ENCODE peak calls at places on chromosome X, in four cellular contexts. One of them, this sample, is unnamed.

GRCh38 chrX:10240918-10241317 is 84.1 kb downstream of the CLCN4 start:
- DNase-seq in GM12878: no peak
- DNase-seq in H1: no peak
- DNase-seq in HepG2: no peak
- DNase-seq in this sample: no peak

GRCh38 chrX:15405846-15406245 is 21.6 kb upstream of the VEGFD start:
- DNase-seq in HepG2: no peak
- DNase-seq in H1: no peak
- DNase-seq in GM12878: no peak
- DNase-seq in this sample: no peak

GRCh38 chrX:65581661-65582339 is 47.2 kb upstream of the LAS1L start:
- DNase-seq in HepG2: peak
- DNase-seq in H1: peak
- DNase-seq in GM12878: no peak
- DNase-seq in this sample: peak

GRCh38 chrX:68909945-68910344 is 81.1 kb downstream of the EFNB1 start:
- DNase-seq in GM12878: no peak
- DNase-seq in HepG2: no peak
- DNase-seq in H1: no peak
- DNase-seq in this sample: no peak

GRCh38 chrX:127943570-127943969 is 108.6 kb downstream of the ACTRT1 start:
- DNase-seq in GM12878: no peak
- DNase-seq in H1: no peak
- DNase-seq in HepG2: no peak
- DNase-seq in this sample: peak

GRCh38 chrX:23844502-23845138 is 61.6 kb downstream of the SAT1 start:
- DNase-seq in H1: no peak
- DNase-seq in GM12878: no peak
- DNase-seq in HepG2: peak
- DNase-seq in this sample: no peak

GRCh38 chrX:72312311-72312940 is 6.7 kb upstream of the CITED1 start:
- DNase-seq in HepG2: no peak
- DNase-seq in GM12878: no peak
- DNase-seq in H1: no peak
- DNase-seq in this sample: no peak

GRCh38 chrX:10755477-10756334 is 135.3 kb upstream of the MID1 start:
- DNase-seq in H1: peak
- DNase-seq in GM12878: no peak
- DNase-seq in HepG2: no peak
- DNase-seq in this sample: peak

GRCh38 chrX:26848511-26848910 is 614.6 kb downstream of the PPP4R3C start:
- DNase-seq in H1: no peak
- DNase-seq in GM12878: no peak
- DNase-seq in HepG2: no peak
- DNase-seq in this sample: no peak

GRCh38 chrX:26851981-26852380 is 611.2 kb downstream of the PPP4R3C start:
- DNase-seq in HepG2: peak
- DNase-seq in H1: no peak
- DNase-seq in GM12878: no peak
- DNase-seq in this sample: peak
- TF ChIP-seq SUZ12 in HepG2: no peak
- TF ChIP-seq SUZ12 in H1: no peak
- TF ChIP-seq SUZ12 in GM12878: no peak
- TF ChIP-seq SUZ12 in this sample: no peak

GRCh38 chrX:101383679-101384078 is 2.3 kb downstream of the BTK start:
- DNase-seq in H1: no peak
- DNase-seq in GM12878: peak
- DNase-seq in HepG2: no peak
- DNase-seq in this sample: no peak
- H3K9ac ChIP-seq in H1: no peak
- H3K9ac ChIP-seq in GM12878: peak
- H3K9ac ChIP-seq in HepG2: no peak
- H3K9ac ChIP-seq in this sample: no peak

DNA sequence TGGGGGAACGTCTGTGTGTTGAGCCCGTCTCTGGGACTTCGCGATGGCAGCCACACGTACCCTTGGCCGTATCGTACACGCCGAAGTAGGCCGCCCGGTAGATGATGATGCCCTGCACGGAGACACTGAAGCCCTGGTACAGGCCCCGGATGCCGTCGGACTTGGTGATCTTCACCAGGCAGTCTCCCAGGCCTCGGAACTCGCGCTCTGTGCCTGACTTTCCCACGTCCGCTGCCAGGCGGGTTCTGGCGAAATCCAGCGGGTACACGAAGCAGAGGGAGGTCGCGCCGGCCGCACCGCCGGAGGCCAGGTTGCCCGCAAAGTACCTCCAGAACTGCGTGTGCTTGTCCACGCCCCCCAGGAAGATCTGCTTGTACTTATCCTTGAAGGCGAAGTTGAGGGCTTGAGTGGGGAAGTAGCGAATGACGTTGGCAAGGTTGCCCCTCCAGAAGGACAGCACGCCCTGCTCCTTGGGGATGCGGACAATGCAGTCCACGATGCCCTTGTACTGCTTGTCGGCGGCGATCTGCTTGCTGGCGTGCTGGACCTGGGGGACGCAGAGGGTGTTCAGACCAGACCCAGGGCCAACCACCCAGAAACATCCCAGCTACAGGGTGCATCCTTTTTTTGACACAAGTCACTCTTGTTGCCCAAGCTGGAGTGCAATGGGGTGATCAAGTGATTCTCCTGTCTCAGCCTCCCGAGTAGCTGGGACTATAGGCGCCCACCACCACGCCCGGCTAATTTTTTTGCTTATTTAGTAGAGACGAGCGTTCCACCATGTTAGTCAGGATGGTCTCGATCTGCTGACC is 2.5 kb downstream of the SLC25A6 start:
- DNase-seq in GM12878: no peak
- DNase-seq in H1: no peak
- DNase-seq in HepG2: no peak
- DNase-seq in this sample: no peak
- H3K4me3 ChIP-seq in GM12878: no peak
- H3K4me3 ChIP-seq in H1: no peak
- H3K4me3 ChIP-seq in HepG2: no peak
- H3K4me3 ChIP-seq in this sample: peak

GRCh38 chrX:151510203-151510602 is 53.3 kb upstream of the PASD1 start:
- DNase-seq in HepG2: no peak
- DNase-seq in GM12878: no peak
- DNase-seq in H1: no peak
- DNase-seq in this sample: no peak

GRCh38 chrX:151517421-151517820 is 46.1 kb upstream of the PASD1 start:
- DNase-seq in H1: no peak
- DNase-seq in GM12878: no peak
- DNase-seq in HepG2: no peak
- DNase-seq in this sample: no peak

GRCh38 chrX:151515233-151515632 is 48.2 kb upstream of the PASD1 start:
- DNase-seq in GM12878: no peak
- DNase-seq in HepG2: no peak
- DNase-seq in H1: no peak
- DNase-seq in this sample: no peak

GRCh38 chrX:151516538-151517187 is 46.8 kb upstream of the PASD1 start:
- DNase-seq in HepG2: no peak
- DNase-seq in GM12878: no peak
- DNase-seq in H1: no peak
- DNase-seq in this sample: no peak

GRCh38 chrX:151513472-151513871 is 50.0 kb upstream of the PASD1 start:
- DNase-seq in H1: no peak
- DNase-seq in GM12878: no peak
- DNase-seq in HepG2: no peak
- DNase-seq in this sample: no peak
- TF ChIP-seq SUZ12 in H1: no peak
- TF ChIP-seq SUZ12 in GM12878: no peak
- TF ChIP-seq SUZ12 in HepG2: no peak
- TF ChIP-seq SUZ12 in this sample: no peak

GRCh38 chrX:19110642-19111041 is 11.6 kb downstream of the ADGRG2 start:
- DNase-seq in GM12878: no peak
- DNase-seq in HepG2: no peak
- DNase-seq in H1: no peak
- DNase-seq in this sample: no peak

GRCh38 chrX:19107035-19107434 is 15.2 kb downstream of the ADGRG2 start:
- DNase-seq in HepG2: no peak
- DNase-seq in H1: peak
- DNase-seq in GM12878: no peak
- DNase-seq in this sample: peak
- H3K9ac ChIP-seq in HepG2: no peak
- H3K9ac ChIP-seq in H1: no peak
- H3K9ac ChIP-seq in GM12878: no peak
- H3K9ac ChIP-seq in this sample: no peak

GRCh38 chrX:78979789-78980464 is 34.7 kb downstream of the P2RY10 start:
- DNase-seq in GM12878: peak
- DNase-seq in H1: no peak
- DNase-seq in HepG2: no peak
- DNase-seq in this sample: no peak
- H3K4me3 ChIP-seq in GM12878: peak
- H3K4me3 ChIP-seq in H1: no peak
- H3K4me3 ChIP-seq in HepG2: no peak
- H3K4me3 ChIP-seq in this sample: no peak

DNA sequence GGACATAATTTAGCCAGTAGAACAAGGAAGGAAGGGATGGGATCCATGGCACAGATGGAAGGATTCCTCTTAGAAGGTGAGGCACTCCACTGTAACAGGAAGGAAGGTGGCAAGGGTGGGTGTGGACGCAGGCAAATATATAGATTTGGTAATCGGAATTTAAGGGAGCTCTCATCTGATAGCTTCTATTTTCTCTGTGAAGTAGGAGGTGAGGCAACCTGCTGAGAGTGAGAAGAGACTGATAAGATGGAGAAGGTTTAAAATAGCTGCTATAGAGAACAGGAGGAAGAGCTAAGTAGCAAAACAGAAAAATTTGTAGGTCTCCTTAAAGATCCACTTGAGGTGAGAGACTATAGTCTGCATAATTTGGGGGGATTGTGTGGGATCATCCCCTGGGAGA is 61.8 kb upstream of the BRS3 start:
- DNase-seq in GM12878: no peak
- DNase-seq in HepG2: no peak
- DNase-seq in H1: no peak
- DNase-seq in this sample: no peak
- TF ChIP-seq SUZ12 in GM12878: no peak
- TF ChIP-seq SUZ12 in HepG2: no peak
- TF ChIP-seq SUZ12 in H1: no peak
- TF ChIP-seq SUZ12 in this sample: no peak

DNA sequence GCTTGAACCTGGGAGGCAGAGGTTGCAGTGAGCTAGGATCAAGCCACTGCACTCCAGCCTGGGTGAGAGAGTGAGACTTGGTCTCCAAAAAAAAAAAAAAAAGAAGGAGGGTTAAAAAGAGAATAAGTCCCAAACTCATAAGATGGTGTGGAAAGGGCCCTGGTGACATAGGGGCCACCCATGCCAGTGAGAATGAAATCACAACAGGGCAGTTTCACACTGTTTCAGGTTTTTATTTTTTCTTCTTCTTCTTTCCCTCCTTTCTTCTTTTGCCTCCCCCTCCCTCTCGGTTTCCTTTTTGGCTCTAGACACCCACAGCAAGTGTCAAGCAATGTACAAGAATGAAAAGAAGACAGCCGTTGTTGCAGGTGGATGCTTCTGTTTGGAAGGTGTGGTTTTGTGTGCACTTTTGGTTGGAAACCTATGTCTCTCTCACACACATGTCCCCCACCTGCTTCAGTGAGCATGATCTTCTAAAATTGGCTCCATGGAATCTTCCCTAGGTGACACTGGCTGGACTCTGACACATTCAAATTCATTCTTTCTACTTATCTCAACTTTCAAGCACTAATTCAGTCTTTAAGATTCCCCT is 14.4 kb upstream of the TLR8 start:
- DNase-seq in HepG2: no peak
- DNase-seq in H1: no peak
- DNase-seq in GM12878: peak
- DNase-seq in this sample: no peak
- H3K9ac ChIP-seq in HepG2: no peak
- H3K9ac ChIP-seq in H1: no peak
- H3K9ac ChIP-seq in GM12878: peak
- H3K9ac ChIP-seq in this sample: no peak

GRCh38 chrX:1506916-1507315 is 30.1 kb downstream of the P2RY8 start:
- DNase-seq in H1: no peak
- DNase-seq in GM12878: no peak
- DNase-seq in HepG2: no peak
- DNase-seq in this sample: no peak

GRCh38 chrX:1496076-1496475 is 40.9 kb downstream of the P2RY8 start:
- DNase-seq in HepG2: no peak
- DNase-seq in H1: no peak
- DNase-seq in GM12878: no peak
- DNase-seq in this sample: no peak

GRCh38 chrX:1502853-1503252 is 34.1 kb downstream of the P2RY8 start:
- DNase-seq in H1: no peak
- DNase-seq in HepG2: no peak
- DNase-seq in GM12878: no peak
- DNase-seq in this sample: no peak

GRCh38 chrX:1502241-1502640 is 34.7 kb downstream of the P2RY8 start:
- DNase-seq in GM12878: no peak
- DNase-seq in HepG2: no peak
- DNase-seq in H1: no peak
- DNase-seq in this sample: no peak

GRCh38 chrX:1500701-1501624 is 36.0 kb downstream of the P2RY8 start:
- DNase-seq in HepG2: no peak
- DNase-seq in GM12878: peak
- DNase-seq in H1: no peak
- DNase-seq in this sample: no peak
- H3K4me3 ChIP-seq in HepG2: no peak
- H3K4me3 ChIP-seq in GM12878: no peak
- H3K4me3 ChIP-seq in H1: no peak
- H3K4me3 ChIP-seq in this sample: no peak